ENCODE peak calls at places on chromosomes 5 and 9, in ten cellular contexts. R, L, C, P, E, I, W, M, A and T are unnamed samples.

GRCh38 chr5:127586371-127586770 is 62.5 kb upstream of the CTXN3 start:
- DNase-seq in R (no peak), L (no peak), C (no peak), P (no peak), E (peak), I (peak), W (no peak), M (peak), A (no peak), T (no peak)

GRCh38 chr9:2955616-2956015 is 111.7 kb upstream of the PUM3 start:
- DNase-seq in R (no peak), L (no peak), C (no peak), P (no peak), E (no peak), I (peak), W (no peak), M (peak), A (no peak), T (no peak)

GRCh38 chr9:37290881-37291485 is 131.5 kb upstream of the GRHPR start:
- DNase-seq in R (peak), L (peak), C (no peak), P (no peak), E (no peak), I (peak), W (no peak), M (peak), A (no peak), T (peak)

GRCh38 chr9:20684865-20685696 is 1.0 kb downstream of the FOCAD start:
- DNase-seq in R (peak), L (peak), C (no peak), P (no peak), E (no peak), I (peak), W (no peak), M (peak), A (no peak), T (peak)

GRCh38 chr5:102753889-102754498 is 1.1 kb upstream of the PAM start:
- DNase-seq in R (no peak), L (no peak), C (no peak), P (no peak), E (no peak), I (no peak), W (no peak), M (no peak), A (no peak), T (no peak)

GRCh38 chr5:168042284-168043080 is 249.0 kb upstream of the WWC1 start:
- DNase-seq in R (no peak), L (no peak), C (no peak), P (no peak), E (no peak), I (peak), W (no peak), M (no peak), A (no peak), T (no peak)

GRCh38 chr9:108039491-108039890 is 549.9 kb upstream of the KLF4 start:
- DNase-seq in R (no peak), L (peak), C (no peak), P (no peak), E (no peak), I (peak), W (no peak), M (no peak), A (no peak), T (peak)

GRCh38 chr9:122402403-122403268 is 31.8 kb downstream of the PTGS1 start:
- DNase-seq in R (peak), L (peak), C (no peak), P (no peak), E (no peak), I (peak), W (no peak), M (peak), A (no peak), T (peak)

GRCh38 chr9:17401858-17402257 is 177.0 kb upstream of the SH3GL2 start:
- DNase-seq in R (no peak), L (no peak), C (no peak), P (no peak), E (no peak), I (no peak), W (no peak), M (no peak), A (no peak), T (no peak)

GRCh38 chr5:55988979-55989612 is 5.7 kb downstream of the IL6ST start:
- DNase-seq in R (no peak), L (no peak), C (no peak), P (no peak), E (no peak), I (no peak), W (no peak), M (no peak), A (no peak), T (no peak)

GRCh38 chr5:34749431-34749872 is 89.5 kb upstream of the TTC23L start:
- DNase-seq in R (peak), L (peak), C (no peak), P (no peak), E (no peak), I (peak), W (no peak), M (peak), A (no peak), T (peak)

GRCh38 chr5:8828596-8829321 is 717.1 kb downstream of the SEMA5A start:
- DNase-seq in R (no peak), L (peak), C (no peak), P (no peak), E (no peak), I (no peak), W (no peak), M (peak), A (no peak), T (peak)

GRCh38 chr5:82735160-82735789 is 341.9 kb downstream of the TMEM167A start:
- DNase-seq in R (no peak), L (no peak), C (no peak), P (no peak), E (no peak), I (no peak), W (no peak), M (peak), A (no peak), T (peak)

GRCh38 chr5:35823347-35823875 is 33.3 kb upstream of the IL7R start:
- DNase-seq in R (no peak), L (no peak), C (no peak), P (no peak), E (no peak), I (no peak), W (no peak), M (no peak), A (no peak), T (no peak)

GRCh38 chr5:132058646-132059042 is 1.8 kb upstream of the IL3 start:
- DNase-seq in R (no peak), L (no peak), C (peak), P (no peak), E (no peak), I (no peak), W (no peak), M (no peak), A (no peak), T (no peak)

GRCh38 chr5:170430871-170431437 is 41.8 kb upstream of the KCNMB1 start:
- DNase-seq in R (no peak), L (peak), C (no peak), P (no peak), E (no peak), I (no peak), W (no peak), M (no peak), A (no peak), T (no peak)

GRCh38 chr5:92552206-92553160 is 1028.5 kb downstream of the NR2F1-AS1 start:
- DNase-seq in R (peak), L (peak), C (no peak), P (no peak), E (no peak), I (peak), W (no peak), M (peak), A (no peak), T (peak)

GRCh38 chr9:72691671-72692070 is 170.3 kb downstream of the TMC1 start:
- DNase-seq in R (no peak), L (no peak), C (no peak), P (no peak), E (no peak), I (no peak), W (no peak), M (no peak), A (no peak), T (peak)

GRCh38 chr9:132125944-132126720 is 35.7 kb upstream of the NTNG2 start:
- DNase-seq in R (no peak), L (no peak), C (no peak), P (no peak), E (no peak), I (no peak), W (no peak), M (no peak), A (no peak), T (no peak)

GRCh38 chr5:74643160-74643562 is 2.6 kb upstream of the ENC1 start:
- DNase-seq in R (no peak), L (peak), C (no peak), P (no peak), E (no peak), I (peak), W (no peak), M (peak), A (no peak), T (peak)

GRCh38 chr5:88882321-88883038 is 504 bp downstream of the MEF2C start:
- DNase-seq in R (no peak), L (peak), C (no peak), P (no peak), E (no peak), I (peak), W (no peak), M (peak), A (no peak), T (peak)

GRCh38 chr5:150411245-150411979 is 1.3 kb downstream of the CD74 start:
- DNase-seq in R (no peak), L (peak), C (no peak), P (no peak), E (no peak), I (peak), W (peak), M (no peak), A (no peak), T (no peak)

GRCh38 chr5:135477594-135477993 is 25.4 kb upstream of the TIFAB start:
- DNase-seq in R (no peak), L (no peak), C (peak), P (no peak), E (no peak), I (no peak), W (no peak), M (no peak), A (peak), T (no peak)

GRCh38 chr9:17398351-17398750 is 180.5 kb upstream of the SH3GL2 start:
- DNase-seq in R (no peak), L (no peak), C (no peak), P (no peak), E (no peak), I (no peak), W (no peak), M (peak), A (no peak), T (peak)

GRCh38 chr9:114339130-114339908 is 9.7 kb downstream of the ORM2 start:
- DNase-seq in R (no peak), L (peak), C (peak), P (no peak), E (peak), I (peak), W (peak), M (peak), A (no peak), T (peak)

GRCh38 chr9:19397845-19398244 is 11.0 kb upstream of the ACER2 start:
- DNase-seq in R (no peak), L (no peak), C (no peak), P (no peak), E (no peak), I (no peak), W (no peak), M (no peak), A (no peak), T (no peak)

DNA sequence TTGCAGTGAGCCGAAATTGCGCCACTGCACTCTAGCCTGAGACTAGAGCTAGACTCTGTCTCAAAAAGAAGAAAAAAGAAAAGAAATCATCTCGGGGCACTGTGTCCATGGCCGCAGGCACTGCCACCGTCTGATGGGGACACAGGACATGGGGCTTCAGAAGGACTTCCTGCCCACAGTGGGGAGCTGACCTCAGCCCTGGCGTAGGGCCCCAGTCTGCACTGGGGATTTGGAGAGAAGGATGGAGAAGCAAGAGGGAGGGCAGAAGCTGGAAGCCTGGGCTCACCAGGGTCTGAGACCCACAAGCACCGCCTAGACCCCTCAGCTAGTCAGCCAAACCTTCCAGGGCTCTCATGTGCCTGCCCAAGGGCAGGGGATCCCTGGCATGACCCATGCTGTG is 4.1 kb upstream of the SARDH start:
- DNase-seq in R (no peak), L (no peak), C (no peak), P (no peak), E (no peak), I (no peak), W (no peak), M (no peak), A (peak), T (no peak)
- H3K4me3 ChIP-seq in R (no peak), L (no peak), C (no peak), P (no peak), E (no peak), I (no peak), W (no peak), M (no peak), A (no peak), T (no peak)

DNA sequence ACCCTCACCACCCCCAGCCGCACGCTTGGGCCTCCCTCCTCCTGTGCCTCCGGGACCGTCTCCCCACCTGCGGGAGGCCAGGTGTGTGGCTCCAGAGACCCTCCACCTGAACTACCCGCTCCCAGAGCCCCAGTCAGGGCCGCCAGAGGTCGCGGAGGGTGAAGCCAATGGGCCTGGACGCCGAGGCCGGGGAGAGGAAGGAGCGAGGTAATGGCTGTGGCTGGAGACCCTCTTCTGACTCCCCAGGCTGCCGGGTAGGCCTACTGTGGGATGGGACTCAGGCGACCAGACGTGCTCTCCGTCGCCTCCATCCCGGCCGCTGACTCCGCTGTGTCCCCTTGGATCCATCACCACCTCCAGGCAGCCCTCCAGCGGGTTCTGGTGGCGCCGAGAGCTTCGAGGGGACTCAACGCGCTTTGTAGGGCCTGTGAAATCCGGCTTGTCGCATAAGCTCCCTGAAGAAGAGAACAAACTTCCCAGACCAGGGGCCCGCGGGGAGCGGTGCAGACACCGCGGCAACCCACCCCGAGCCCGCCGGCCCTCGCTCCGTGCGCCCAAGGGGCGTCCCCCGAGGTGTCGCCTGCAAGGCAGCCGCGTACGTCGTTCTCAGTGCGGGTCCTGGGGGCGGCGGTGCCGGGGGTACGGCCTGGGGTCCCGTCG is 12.6 kb downstream of the IRX2 start:
- DNase-seq in R (no peak), L (peak), C (no peak), P (no peak), E (no peak), I (no peak), W (no peak), M (no peak), A (peak), T (no peak)
- H3K4me3 ChIP-seq in R (peak), L (peak), C (no peak), P (peak), E (no peak), I (peak), W (no peak), M (peak), A (peak), T (peak)

DNA sequence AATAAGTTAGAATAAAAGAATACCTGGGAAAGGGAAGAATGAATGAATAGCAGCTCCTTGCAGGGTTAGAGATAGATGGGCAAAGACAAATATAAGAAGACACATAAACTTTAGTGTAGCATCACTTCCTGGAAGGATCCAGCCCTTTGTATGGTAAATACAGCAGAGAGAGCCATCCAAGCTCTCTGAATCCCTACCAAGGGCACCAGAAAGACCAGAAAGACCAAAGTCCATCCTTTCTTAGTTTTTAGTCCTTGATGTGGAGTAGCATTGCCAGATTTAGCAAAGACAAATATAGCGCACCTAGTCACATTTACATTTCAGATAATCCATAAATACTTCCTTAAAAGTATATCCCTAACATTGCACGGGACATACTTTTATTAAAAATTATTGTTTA is 56.1 kb upstream of the C9orf72 start:
- DNase-seq in R (no peak), L (no peak), C (no peak), P (no peak), E (no peak), I (no peak), W (no peak), M (no peak), A (no peak), T (no peak)
- H3K4me3 ChIP-seq in R (no peak), L (no peak), C (no peak), P (no peak), E (no peak), I (no peak), W (no peak), M (no peak), A (no peak), T (no peak)

DNA sequence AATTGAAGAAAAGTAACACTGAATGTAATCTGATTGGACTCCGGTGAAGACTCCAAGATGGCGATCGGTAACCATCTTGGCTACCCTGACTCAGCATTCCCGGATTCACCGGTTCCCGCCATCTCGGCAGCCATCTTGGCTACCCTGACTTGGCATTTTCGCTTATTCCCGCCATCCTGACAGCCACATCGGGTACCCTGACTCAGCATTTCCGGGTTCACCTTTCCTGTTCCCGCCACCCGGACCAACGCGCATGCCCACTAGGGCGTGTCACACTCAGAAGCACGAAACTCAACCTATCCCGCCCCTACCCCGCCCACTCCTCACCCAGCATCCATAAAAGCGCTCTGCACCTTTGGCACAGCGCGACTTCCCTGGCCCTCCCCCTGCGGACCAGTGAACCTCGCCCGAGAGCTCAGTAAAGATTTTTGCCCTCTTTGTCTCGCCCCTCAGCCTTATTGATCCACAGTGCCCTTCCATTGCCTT is 17.2 kb downstream of the SPTLC1 start:
- DNase-seq in R (no peak), L (no peak), C (peak), P (peak), E (peak), I (no peak), W (peak), M (peak), A (peak), T (peak)
- H3K4me3 ChIP-seq in R (no peak), L (no peak), C (peak), P (no peak), E (no peak), I (peak), W (peak), M (peak), A (peak), T (peak)

GRCh38 chr9:109098221-109098959 is 21.4 kb downstream of the TMEM245 start:
- DNase-seq in R (no peak), L (peak), C (no peak), P (no peak), E (no peak), I (peak), W (no peak), M (peak), A (no peak), T (peak)
- H3K4me3 ChIP-seq in R (no peak), L (peak), C (no peak), P (no peak), E (no peak), I (peak), W (peak), M (no peak), A (no peak), T (no peak)

GRCh38 chr5:59525957-59526356 is 367.6 kb downstream of the PDE4D start:
- DNase-seq in R (peak), L (peak), C (no peak), P (no peak), E (no peak), I (peak), W (no peak), M (peak), A (no peak), T (peak)

GRCh38 chr5:59525310-59525709 is 368.2 kb downstream of the PDE4D start:
- DNase-seq in R (no peak), L (no peak), C (no peak), P (no peak), E (no peak), I (no peak), W (no peak), M (no peak), A (no peak), T (no peak)

GRCh38 chr5:59519338-59519737 is 374.2 kb downstream of the PDE4D start:
- DNase-seq in R (no peak), L (no peak), C (no peak), P (no peak), E (no peak), I (no peak), W (no peak), M (no peak), A (no peak), T (peak)

GRCh38 chr5:59517926-59518585 is 375.5 kb downstream of the PDE4D start:
- DNase-seq in R (peak), L (peak), C (no peak), P (no peak), E (no peak), I (peak), W (no peak), M (peak), A (no peak), T (peak)

DNA sequence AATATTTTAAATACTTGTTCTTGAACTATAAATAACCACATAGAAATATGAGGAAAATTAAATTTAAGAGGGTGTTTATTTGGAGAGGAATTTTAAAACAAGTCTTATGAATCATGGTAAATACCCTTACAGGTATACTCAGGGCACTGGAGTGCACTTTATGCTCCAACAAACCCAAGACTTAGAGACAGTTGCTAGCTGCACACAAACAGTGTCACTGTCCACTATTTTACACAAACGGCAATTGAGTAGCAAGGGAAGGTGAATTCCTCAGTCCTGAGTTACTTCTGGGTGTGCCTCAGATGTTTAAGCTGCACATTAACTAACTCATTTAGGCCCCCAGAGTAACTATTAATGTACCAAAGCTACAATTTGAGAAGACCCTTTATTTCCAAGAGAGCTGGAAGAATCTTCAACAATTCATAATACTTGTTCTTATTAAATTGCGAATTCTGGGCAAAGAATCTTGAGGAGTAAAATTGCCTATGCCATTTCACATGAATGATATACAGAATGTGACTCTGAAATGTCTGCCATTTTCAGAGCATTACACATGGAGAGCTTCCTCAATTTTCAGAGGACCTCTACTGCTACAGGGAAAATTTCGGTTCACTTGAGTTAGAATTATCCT is 371.2 kb downstream of the PDE4D start:
- DNase-seq in R (no peak), L (peak), C (no peak), P (no peak), E (no peak), I (no peak), W (no peak), M (no peak), A (no peak), T (no peak)
- H3K4me3 ChIP-seq in R (no peak), L (no peak), C (no peak), P (no peak), E (no peak), I (no peak), W (no peak), M (no peak), A (no peak), T (no peak)